ENCODE peak calls at places on chromosomes 4 and X, in four cellular contexts. K is mammary epithelial cell, I is body of pancreas, C is small intestine. B is an unnamed sample.

GRCh38 chr4:76212851-76213414 is 691 bp downstream of the SCARB2 start:
- DNase-seq in K (peak; percentile 51), I (no peak), C (peak; percentile 51), B (peak; percentile 45)

GRCh38 chrX:130084651-130085237 is 25.6 kb downstream of the ELF4 start:
- DNase-seq in K (no peak), I (no peak), C (no peak), B (no peak)

GRCh38 chrX:42615161-42615563 is 162.8 kb downstream of the PPP1R2C start:
- DNase-seq in K (peak; percentile 36), I (no peak), C (peak; percentile 71), B (no peak)

GRCh38 chrX:17550011-17550410 is 175.0 kb downstream of the NHS start:
- DNase-seq in K (peak; percentile 52), I (no peak), C (no peak), B (no peak)

GRCh38 chrX:12319955-12320354 is 181.7 kb downstream of the FRMPD4 start:
- DNase-seq in K (no peak), I (no peak), C (no peak), B (no peak)

GRCh38 chr4:541271-541670 is 34.8 kb downstream of the TMEM271 start:
- DNase-seq in K (no peak), I (no peak), C (no peak), B (no peak)

GRCh38 chr4:141058739-141059507 is 74.3 kb downstream of the RNF150 start:
- DNase-seq in K (no peak), I (no peak), C (no peak), B (no peak)

GRCh38 chr4:129545599-129546278 is 449.8 kb downstream of the C4orf33 start:
- DNase-seq in K (peak; percentile 29), I (peak; percentile 74), C (no peak), B (no peak)

GRCh38 chr4:4572821-4573220 is 31.0 kb upstream of the STX18 start:
- DNase-seq in K (no peak), I (no peak), C (no peak), B (no peak)

GRCh38 chr4:24015782-24016181 is 125.9 kb upstream of the PPARGC1A start:
- DNase-seq in K (no peak), I (no peak), C (no peak), B (no peak)
- H3K27ac ChIP-seq in K (no peak overlapping the region), I (no peak overlapping the region), C (no peak overlapping the region), B (no peak overlapping the region)

DNA sequence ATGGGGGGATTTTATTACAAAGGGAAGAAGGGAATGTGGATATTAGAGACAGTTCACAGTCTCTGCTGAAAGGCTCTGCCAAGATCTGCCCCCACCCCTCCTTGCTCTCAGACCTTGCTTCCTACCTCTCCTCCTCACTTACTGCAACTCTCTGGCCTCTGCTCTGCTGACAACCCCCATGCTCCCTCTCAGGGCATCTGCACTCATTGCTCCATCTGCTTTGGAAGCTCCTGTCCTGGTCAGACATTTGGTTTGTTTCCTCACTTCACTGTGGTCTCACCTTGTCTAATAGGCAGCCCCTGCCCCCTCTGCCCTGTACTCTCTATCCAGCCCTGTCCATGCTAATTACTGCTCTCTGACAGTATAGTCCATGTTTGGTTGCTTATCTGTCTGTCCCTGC is 189.3 kb downstream of the PTTG2 start:
- DNase-seq in K (no peak), I (no peak), C (no peak), B (no peak)
- H3K27ac ChIP-seq in K (no peak overlapping the region), I (no peak overlapping the region), C (no peak overlapping the region), B (no peak overlapping the region)

GRCh38 chr4:8829584-8829983 is 42.1 kb downstream of the HMX1 start:
- DNase-seq in K (no peak), I (no peak), C (no peak), B (no peak)
- H3K27ac ChIP-seq in K (no peak overlapping the region), I (no peak overlapping the region), C (no peak overlapping the region), B (no peak overlapping the region)

GRCh38 chrX:64169988-64170387 is 35.5 kb downstream of the AMER1 start:
- DNase-seq in K (no peak), I (no peak), C (no peak), B (no peak)
- H3K27ac ChIP-seq in K (no peak overlapping the region), I (no peak overlapping the region), C (no peak overlapping the region), B (no peak overlapping the region)

B was measured in effector memory CD4-positive, alpha-beta T cell.